ENCODE peak calls at places on chromosomes 11 and 22, in five cellular contexts. Z is K562, H is HEK293T, O is SK-N-SH, E is GM12878. C is an unnamed sample.

GRCh38 chr11:134322553-134322952 is 9.2 kb upstream of the GLB1L2 start:
- DNase-seq in Z (no peak), O (no peak), E (no peak), H (no peak), C (no peak)

GRCh38 chr22:46309526-46310085 is 12.9 kb downstream of the GTSE1 start:
- DNase-seq in H (no peak), E (no peak), O (no peak), Z (no peak), C (no peak)

GRCh38 chr11:44593194-44593593 is 27.7 kb downstream of the CD82 start:
- DNase-seq in Z (no peak), O (peak; percentile 67), H (no peak), E (no peak), C (no peak)

GRCh38 chr11:62536301-62536957 is 10.2 kb downstream of the AHNAK start:
- DNase-seq in O (no peak), H (no peak), Z (no peak), E (no peak), C (no peak)

GRCh38 chr11:109309153-109309552 is 112.8 kb upstream of the C11orf87 start:
- DNase-seq in Z (no peak), O (peak; percentile 17), E (no peak), H (no peak), C (no peak)

GRCh38 chr22:30605449-30606110 is 1.4 kb upstream of the TCN2 start:
- DNase-seq in Z (peak; percentile 66), H (peak; percentile 71), E (no peak), O (peak; percentile 77), C (peak; percentile 44)

GRCh38 chr11:36131719-36132349 is 157.4 kb downstream of the COMMD9 start:
- DNase-seq in E (no peak), O (peak; percentile 65), Z (peak; percentile 62), H (peak; percentile 43), C (peak; percentile 20)

GRCh38 chr11:697028-697491 is 1.4 kb downstream of the TMEM80 start:
- DNase-seq in O (no peak), E (peak; percentile 56), Z (no peak), H (no peak), C (no peak)

GRCh38 chr11:9210224-9210921 is 54.8 kb downstream of the DENND5A start:
- DNase-seq in H (no peak), E (no peak), Z (no peak), O (no peak), C (no peak)

GRCh38 chr22:28992565-28993326 is 68.9 kb downstream of the C22orf31 start:
- DNase-seq in E (no peak), H (no peak), Z (no peak), O (no peak), C (no peak)

GRCh38 chr11:70483077-70483861 is 84.9 kb downstream of the CTTN start:
- DNase-seq in H (peak; percentile 22), E (no peak), Z (peak; percentile 72), O (no peak), C (no peak)

GRCh38 chr22:50236731-50237409 is 8.0 kb downstream of the TUBGCP6 start:
- DNase-seq in E (no peak), Z (no peak), O (no peak), H (no peak), C (no peak)

GRCh38 chr11:4809246-4809645 is 5.1 kb upstream of the OR52R1 start:
- DNase-seq in Z (no peak), E (no peak), H (no peak), O (no peak), C (no peak)

GRCh38 chr11:79273781-79274180 is 167.0 kb downstream of the TENM4 start:
- DNase-seq in Z (no peak), O (no peak), H (no peak), E (no peak), C (no peak)

GRCh38 chr11:28529540-28530410 is 421.6 kb downstream of the METTL15 start:
- DNase-seq in O (peak; percentile 32), H (peak; percentile 12), Z (peak; percentile 9), E (no peak), C (peak; percentile 50)

GRCh38 chr11:2258501-2259465 is 11.6 kb downstream of the ASCL2 start:
- DNase-seq in Z (no peak), H (peak; percentile 4), O (no peak), E (no peak), C (no peak)

GRCh38 chr11:110599207-110599606 is 113.0 kb downstream of the ARHGAP20 start:
- DNase-seq in H (no peak), O (no peak), Z (no peak), E (no peak), C (no peak)

GRCh38 chr22:49547751-49548239 is 279.9 kb downstream of the BRD1 start:
- DNase-seq in E (no peak), H (no peak), O (no peak), Z (no peak), C (no peak)

GRCh38 chr11:128290106-128290840 is 297.1 kb downstream of the ETS1 start:
- DNase-seq in E (peak; percentile 80), H (peak; percentile 62), O (peak; percentile 68), Z (peak; percentile 35), C (peak; percentile 21)

DNA sequence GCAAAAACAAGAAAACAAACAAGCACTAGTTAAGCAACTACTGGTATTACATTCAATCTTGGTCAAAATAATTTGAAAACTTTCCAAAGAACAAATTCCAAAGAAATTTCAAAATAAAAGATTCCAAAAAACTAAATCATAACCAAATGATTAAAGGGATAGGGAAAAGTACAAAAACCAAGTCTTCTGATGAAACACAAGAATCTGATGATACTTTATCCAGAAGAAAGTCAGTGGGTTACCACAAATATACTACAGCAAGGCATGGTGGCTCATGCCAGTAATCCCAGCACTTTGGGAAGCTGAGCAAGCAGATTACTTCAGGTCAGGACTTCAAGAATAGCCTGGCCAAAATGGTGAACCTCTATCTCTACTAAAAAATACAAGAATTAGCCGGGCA is 59.1 kb downstream of the NUP98 start:
- DNase-seq in O (no peak), H (no peak), Z (no peak), E (no peak), C (no peak)
- TF ChIP-seq FOXM1 in O (no peak), H (no peak), Z (no peak), E (no peak), C (no peak)

GRCh38 chr11:16924826-16925494 is 89.3 kb downstream of the PLEKHA7 start:
- DNase-seq in O (peak; percentile 55), E (no peak), Z (no peak), H (peak; percentile 49), C (peak; percentile 78)

GRCh38 chr11:16923987-16924386 is 90.2 kb downstream of the PLEKHA7 start:
- DNase-seq in H (no peak), Z (no peak), E (no peak), O (no peak), C (no peak)

GRCh38 chr11:16926868-16927267 is 87.3 kb downstream of the PLEKHA7 start:
- DNase-seq in Z (no peak), E (no peak), H (no peak), O (no peak), C (no peak)

GRCh38 chr11:16924462-16924825 is 89.8 kb downstream of the PLEKHA7 start:
- DNase-seq in O (no peak), E (no peak), H (no peak), Z (no peak), C (no peak)

DNA sequence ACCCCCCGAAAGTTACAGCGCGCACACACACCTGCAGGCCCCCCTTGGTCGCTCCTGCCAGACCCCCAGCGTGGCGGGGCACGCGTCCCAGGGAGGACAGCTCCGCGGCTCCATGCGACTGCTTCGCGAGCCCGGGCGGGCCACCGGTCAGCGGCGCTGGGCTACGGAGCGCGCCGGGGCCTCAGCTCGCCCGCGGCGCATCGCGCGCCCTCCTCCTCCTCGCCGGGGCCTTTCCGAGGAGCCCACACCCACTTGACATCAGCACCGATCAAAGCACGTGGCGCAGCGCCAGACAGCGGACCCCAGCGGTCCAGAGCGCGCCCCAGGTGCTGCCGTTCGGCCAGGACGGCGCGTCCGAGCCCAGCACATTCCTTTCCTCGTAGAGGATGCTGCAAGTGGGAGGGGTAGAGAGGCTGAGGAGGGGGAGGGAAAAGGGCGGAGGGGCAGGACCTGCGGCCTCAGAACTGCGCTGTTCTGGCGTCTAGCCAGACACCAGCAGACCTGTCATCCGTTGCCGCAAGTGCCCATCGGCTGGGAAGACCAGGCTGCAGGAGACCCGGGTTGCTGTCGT is 88.6 kb downstream of the PLEKHA7 start:
- DNase-seq in O (peak; percentile 85), H (peak; percentile 53), E (no peak), Z (no peak), C (peak; percentile 64)
- TF ChIP-seq FOXM1 in O (no peak), H (no peak), E (no peak), Z (no peak), C (no peak)

GRCh38 chr11:66076561-66076960 is 6.5 kb downstream of the PACS1 start:
- DNase-seq in E (no peak), H (no peak), Z (no peak), O (no peak), C (no peak)

GRCh38 chr11:66080055-66080817 is 10.2 kb downstream of the PACS1 start:
- DNase-seq in E (no peak), O (no peak), H (no peak), Z (peak; percentile 63), C (peak; percentile 34)

GRCh38 chr11:66085071-66085470 is 15.0 kb downstream of the PACS1 start:
- DNase-seq in Z (no peak), E (no peak), O (no peak), H (no peak), C (no peak)

GRCh38 chr11:66082936-66083698 is 13.0 kb downstream of the PACS1 start:
- DNase-seq in H (peak; percentile 59), O (peak; percentile 78), E (no peak), Z (peak; percentile 75), C (peak; percentile 48)

DNA sequence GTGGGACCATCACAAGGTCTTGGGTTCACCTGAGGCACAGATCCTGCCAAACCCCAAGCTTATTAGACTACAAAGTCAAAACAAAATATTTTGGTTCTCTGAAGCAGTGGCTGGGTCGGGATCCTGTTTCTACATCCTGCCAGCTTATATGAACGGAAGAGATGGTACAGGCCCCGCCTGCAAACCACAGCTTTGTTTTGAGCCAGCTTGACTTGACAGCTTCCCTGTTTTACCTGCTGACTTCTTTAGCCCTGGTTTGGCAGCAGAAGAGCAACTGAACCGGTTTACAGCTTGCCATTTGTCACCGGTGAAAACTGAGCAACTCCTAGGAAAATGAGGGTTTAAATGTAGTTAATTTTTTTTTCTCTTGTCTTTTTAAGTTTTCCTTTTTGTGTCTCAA is 11.4 kb downstream of the PACS1 start:
- DNase-seq in H (no peak), E (no peak), O (no peak), Z (peak; percentile 51), C (no peak)
- TF ChIP-seq FOXM1 in H (no peak), E (no peak), O (no peak), Z (no peak), C (no peak)

DNA sequence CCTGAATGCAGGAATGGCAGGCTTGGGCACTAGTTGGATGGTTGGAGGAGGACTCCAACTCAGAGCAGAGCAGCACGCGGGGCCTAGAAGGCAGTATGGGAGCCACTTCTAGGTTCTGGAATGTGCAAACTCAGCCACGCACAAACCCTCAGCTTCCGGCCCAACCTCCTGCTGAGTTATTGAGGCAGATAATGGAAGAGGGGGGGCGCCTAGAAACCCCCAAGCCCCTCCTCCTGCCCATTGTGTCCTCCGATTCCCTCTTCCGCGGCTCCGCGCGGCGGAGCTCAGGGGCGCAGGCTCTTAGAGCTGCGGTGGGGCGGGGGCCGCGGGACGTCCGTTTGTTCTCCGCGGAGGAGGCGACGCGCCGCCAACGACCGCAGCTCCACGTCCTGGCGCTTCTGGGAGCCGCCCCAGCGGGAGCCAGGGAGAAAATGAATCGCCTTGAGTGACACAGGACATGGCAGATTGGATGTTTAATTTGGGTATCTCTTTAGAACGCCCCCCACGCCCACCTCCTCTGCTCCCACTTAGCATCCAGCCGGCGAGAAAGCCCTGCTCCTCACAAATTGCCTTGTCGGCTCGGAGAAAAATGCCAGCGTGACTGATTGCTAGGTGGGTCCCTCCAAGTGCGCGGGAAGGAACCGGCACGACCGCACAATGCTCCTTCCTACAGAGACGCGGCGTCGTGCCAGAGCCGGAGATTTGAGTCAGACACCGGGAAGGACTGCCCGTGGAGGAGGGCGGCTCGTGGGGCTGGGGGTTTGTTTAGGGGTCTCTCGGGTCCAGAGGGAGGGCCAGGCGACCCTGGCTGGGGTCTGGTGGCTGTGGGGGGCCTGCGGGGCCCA is 144.6 kb downstream of the NECTIN1 start:
- DNase-seq in E (no peak), Z (peak; percentile 76), O (peak; percentile 83), H (peak; percentile 62), C (no peak)
- TF ChIP-seq FOXM1 in E (no peak), Z (no peak), O (peak; percentile 10), H (no peak), C (no peak)

C was measured in HepG2.